ENCODE peak calls at places on chromosomes 3 and 15, in seven cellular contexts. One of them, this sample, is unnamed.

GRCh38 chr15:78387678-78388077 is 47.5 kb downstream of the CRABP1 start:
- DNase-seq in GM13976: no peak
- DNase-seq in mucosa of descending colon: no peak
- DNase-seq in astrocyte of the spinal cord: no peak
- DNase-seq in hepatocyte: no peak
- DNase-seq in left lung: no peak
- DNase-seq in transverse colon: no peak
- DNase-seq in this sample: no peak

GRCh38 chr15:91049378-91050127 is 27.2 kb upstream of the VPS33B start:
- DNase-seq in GM13976: peak
- DNase-seq in mucosa of descending colon: no peak
- DNase-seq in astrocyte of the spinal cord: peak
- DNase-seq in hepatocyte: peak
- DNase-seq in left lung: no peak
- DNase-seq in transverse colon: peak
- DNase-seq in this sample: peak

GRCh38 chr15:22939652-22940061 is 40.5 kb downstream of the CYFIP1 start:
- DNase-seq in GM13976: no peak
- DNase-seq in mucosa of descending colon: no peak
- DNase-seq in astrocyte of the spinal cord: no peak
- DNase-seq in hepatocyte: no peak
- DNase-seq in left lung: no peak
- DNase-seq in transverse colon: no peak
- DNase-seq in this sample: no peak

GRCh38 chr3:94927175-94927574 is 864.3 kb downstream of the NSUN3 start:
- DNase-seq in GM13976: no peak
- DNase-seq in mucosa of descending colon: no peak
- DNase-seq in astrocyte of the spinal cord: no peak
- DNase-seq in hepatocyte: no peak
- DNase-seq in left lung: no peak
- DNase-seq in transverse colon: no peak
- DNase-seq in this sample: no peak

GRCh38 chr3:15063656-15064286 is 1.3 kb downstream of the MRPS25 start:
- DNase-seq in GM13976: no peak
- DNase-seq in mucosa of descending colon: no peak
- DNase-seq in astrocyte of the spinal cord: no peak
- DNase-seq in hepatocyte: no peak
- DNase-seq in left lung: no peak
- DNase-seq in transverse colon: no peak
- DNase-seq in this sample: no peak

GRCh38 chr3:4504340-4505261 is 11.5 kb downstream of the ITPR1 start:
- DNase-seq in GM13976: no peak
- DNase-seq in mucosa of descending colon: no peak
- DNase-seq in astrocyte of the spinal cord: no peak
- DNase-seq in hepatocyte: no peak
- DNase-seq in left lung: no peak
- DNase-seq in transverse colon: peak
- DNase-seq in this sample: no peak

GRCh38 chr3:189714991-189715961 is 84.1 kb downstream of the TP63 start:
- DNase-seq in GM13976: no peak
- DNase-seq in mucosa of descending colon: no peak
- DNase-seq in astrocyte of the spinal cord: peak
- DNase-seq in hepatocyte: no peak
- DNase-seq in left lung: no peak
- DNase-seq in transverse colon: no peak
- DNase-seq in this sample: no peak

GRCh38 chr3:187136936-187137335 is 2.4 kb downstream of the RPL39L start:
- DNase-seq in GM13976: no peak
- DNase-seq in mucosa of descending colon: no peak
- DNase-seq in astrocyte of the spinal cord: peak
- DNase-seq in hepatocyte: no peak
- DNase-seq in left lung: no peak
- DNase-seq in transverse colon: no peak
- DNase-seq in this sample: no peak

GRCh38 chr3:113255100-113255853 is 43.9 kb downstream of the BOC start:
- DNase-seq in GM13976: no peak
- DNase-seq in mucosa of descending colon: no peak
- DNase-seq in astrocyte of the spinal cord: no peak
- DNase-seq in hepatocyte: no peak
- DNase-seq in left lung: no peak
- DNase-seq in transverse colon: no peak
- DNase-seq in this sample: no peak

GRCh38 chr3:174440741-174441587 is 418.2 kb upstream of the NAALADL2 start:
- DNase-seq in GM13976: peak
- DNase-seq in mucosa of descending colon: peak
- DNase-seq in astrocyte of the spinal cord: peak
- DNase-seq in hepatocyte: peak
- DNase-seq in left lung: peak
- DNase-seq in transverse colon: peak
- DNase-seq in this sample: peak

GRCh38 chr15:83158393-83158792 is 49.2 kb downstream of the HDGFL3 start:
- DNase-seq in GM13976: no peak
- DNase-seq in mucosa of descending colon: no peak
- DNase-seq in astrocyte of the spinal cord: no peak
- DNase-seq in hepatocyte: no peak
- DNase-seq in left lung: no peak
- DNase-seq in transverse colon: no peak
- DNase-seq in this sample: no peak

GRCh38 chr3:112117826-112118571 is 15.0 kb downstream of the GCSAM start:
- DNase-seq in GM13976: no peak
- DNase-seq in mucosa of descending colon: no peak
- DNase-seq in astrocyte of the spinal cord: no peak
- DNase-seq in hepatocyte: no peak
- DNase-seq in left lung: no peak
- DNase-seq in transverse colon: peak
- DNase-seq in this sample: no peak

GRCh38 chr15:78974272-78974918 is 29.5 kb upstream of the CTSH start:
- DNase-seq in GM13976: no peak
- DNase-seq in mucosa of descending colon: no peak
- DNase-seq in astrocyte of the spinal cord: no peak
- DNase-seq in hepatocyte: no peak
- DNase-seq in left lung: peak
- DNase-seq in transverse colon: no peak
- DNase-seq in this sample: no peak

GRCh38 chr15:68668926-68669600 is 90.3 kb downstream of the CORO2B start:
- DNase-seq in GM13976: no peak
- DNase-seq in mucosa of descending colon: no peak
- DNase-seq in astrocyte of the spinal cord: no peak
- DNase-seq in hepatocyte: no peak
- DNase-seq in left lung: no peak
- DNase-seq in transverse colon: no peak
- DNase-seq in this sample: no peak

GRCh38 chr3:99965077-99965476 is 147.4 kb downstream of the CMSS1 start:
- DNase-seq in GM13976: no peak
- DNase-seq in mucosa of descending colon: no peak
- DNase-seq in astrocyte of the spinal cord: peak
- DNase-seq in hepatocyte: peak
- DNase-seq in left lung: no peak
- DNase-seq in transverse colon: no peak
- DNase-seq in this sample: no peak

GRCh38 chr3:110966966-110967663 is 104.5 kb upstream of the NECTIN3 start:
- DNase-seq in GM13976: no peak
- DNase-seq in mucosa of descending colon: no peak
- DNase-seq in astrocyte of the spinal cord: no peak
- DNase-seq in hepatocyte: no peak
- DNase-seq in left lung: no peak
- DNase-seq in transverse colon: no peak
- DNase-seq in this sample: no peak

GRCh38 chr15:75104804-75105557 is 81.6 kb downstream of the PPCDC start:
- DNase-seq in GM13976: peak
- DNase-seq in mucosa of descending colon: no peak
- DNase-seq in astrocyte of the spinal cord: peak
- DNase-seq in hepatocyte: peak
- DNase-seq in left lung: no peak
- DNase-seq in transverse colon: peak
- DNase-seq in this sample: no peak

GRCh38 chr3:24963762-24964625 is 464.1 kb upstream of the RARB start:
- DNase-seq in GM13976: no peak
- DNase-seq in mucosa of descending colon: no peak
- DNase-seq in astrocyte of the spinal cord: peak
- DNase-seq in hepatocyte: peak
- DNase-seq in left lung: no peak
- DNase-seq in transverse colon: no peak
- DNase-seq in this sample: no peak

GRCh38 chr15:25862469-25863066 is 559 bp downstream of the ATP10A start:
- DNase-seq in GM13976: no peak
- DNase-seq in mucosa of descending colon: peak
- DNase-seq in astrocyte of the spinal cord: peak
- DNase-seq in hepatocyte: peak
- DNase-seq in left lung: peak
- DNase-seq in transverse colon: no peak
- DNase-seq in this sample: no peak

GRCh38 chr3:61724183-61724582 is 162.8 kb downstream of the PTPRG start:
- DNase-seq in GM13976: no peak
- DNase-seq in mucosa of descending colon: no peak
- DNase-seq in astrocyte of the spinal cord: no peak
- DNase-seq in hepatocyte: no peak
- DNase-seq in left lung: no peak
- DNase-seq in transverse colon: no peak
- DNase-seq in this sample: no peak

GRCh38 chr3:42224178-42224577 is 41.8 kb downstream of the CCK start:
- DNase-seq in GM13976: no peak
- DNase-seq in mucosa of descending colon: no peak
- DNase-seq in astrocyte of the spinal cord: no peak
- DNase-seq in hepatocyte: no peak
- DNase-seq in left lung: no peak
- DNase-seq in transverse colon: no peak
- DNase-seq in this sample: no peak

GRCh38 chr3:47578119-47578630 is 490 bp downstream of the CSPG5 start:
- DNase-seq in GM13976: peak
- DNase-seq in mucosa of descending colon: peak
- DNase-seq in astrocyte of the spinal cord: no peak
- DNase-seq in hepatocyte: peak
- DNase-seq in left lung: peak
- DNase-seq in transverse colon: peak
- DNase-seq in this sample: peak

GRCh38 chr3:70779296-70779695 is 466.9 kb upstream of the MDFIC2 start:
- DNase-seq in GM13976: no peak
- DNase-seq in mucosa of descending colon: no peak
- DNase-seq in astrocyte of the spinal cord: no peak
- DNase-seq in hepatocyte: no peak
- DNase-seq in left lung: no peak
- DNase-seq in transverse colon: no peak
- DNase-seq in this sample: no peak
- TF ChIP-seq CTCF in GM13976: no peak
- TF ChIP-seq CTCF in mucosa of descending colon: no peak
- TF ChIP-seq CTCF in astrocyte of the spinal cord: no peak
- TF ChIP-seq CTCF in hepatocyte: no peak
- TF ChIP-seq CTCF in left lung: no peak
- TF ChIP-seq CTCF in transverse colon: no peak
- TF ChIP-seq CTCF in this sample: no peak

GRCh38 chr15:61342390-61342789 is 113.3 kb upstream of the RORA start:
- DNase-seq in GM13976: no peak
- DNase-seq in mucosa of descending colon: no peak
- DNase-seq in astrocyte of the spinal cord: no peak
- DNase-seq in hepatocyte: no peak
- DNase-seq in left lung: no peak
- DNase-seq in transverse colon: no peak
- DNase-seq in this sample: no peak

GRCh38 chr15:61335998-61336648 is 107.0 kb upstream of the RORA start:
- DNase-seq in GM13976: no peak
- DNase-seq in mucosa of descending colon: no peak
- DNase-seq in astrocyte of the spinal cord: no peak
- DNase-seq in hepatocyte: peak
- DNase-seq in left lung: no peak
- DNase-seq in transverse colon: no peak
- DNase-seq in this sample: no peak

GRCh38 chr15:61344293-61344692 is 115.2 kb upstream of the RORA start:
- DNase-seq in GM13976: no peak
- DNase-seq in mucosa of descending colon: no peak
- DNase-seq in astrocyte of the spinal cord: no peak
- DNase-seq in hepatocyte: no peak
- DNase-seq in left lung: no peak
- DNase-seq in transverse colon: no peak
- DNase-seq in this sample: no peak

GRCh38 chr15:61337541-61337940 is 108.4 kb upstream of the RORA start:
- DNase-seq in GM13976: no peak
- DNase-seq in mucosa of descending colon: no peak
- DNase-seq in astrocyte of the spinal cord: no peak
- DNase-seq in hepatocyte: no peak
- DNase-seq in left lung: no peak
- DNase-seq in transverse colon: no peak
- DNase-seq in this sample: no peak

GRCh38 chr15:61339526-61339925 is 110.4 kb upstream of the RORA start:
- DNase-seq in GM13976: no peak
- DNase-seq in mucosa of descending colon: no peak
- DNase-seq in astrocyte of the spinal cord: no peak
- DNase-seq in hepatocyte: no peak
- DNase-seq in left lung: no peak
- DNase-seq in transverse colon: no peak
- DNase-seq in this sample: no peak
- TF ChIP-seq CTCF in GM13976: no peak
- TF ChIP-seq CTCF in mucosa of descending colon: no peak
- TF ChIP-seq CTCF in astrocyte of the spinal cord: no peak
- TF ChIP-seq CTCF in hepatocyte: no peak
- TF ChIP-seq CTCF in left lung: no peak
- TF ChIP-seq CTCF in transverse colon: no peak
- TF ChIP-seq CTCF in this sample: no peak

GRCh38 chr3:135990903-135991302 is 25.4 kb downstream of the PPP2R3A start:
- DNase-seq in GM13976: no peak
- DNase-seq in mucosa of descending colon: no peak
- DNase-seq in astrocyte of the spinal cord: no peak
- DNase-seq in hepatocyte: no peak
- DNase-seq in left lung: no peak
- DNase-seq in transverse colon: no peak
- DNase-seq in this sample: no peak

GRCh38 chr3:135992072-135992471 is 26.5 kb downstream of the PPP2R3A start:
- DNase-seq in GM13976: no peak
- DNase-seq in mucosa of descending colon: no peak
- DNase-seq in astrocyte of the spinal cord: peak
- DNase-seq in hepatocyte: no peak
- DNase-seq in left lung: no peak
- DNase-seq in transverse colon: no peak
- DNase-seq in this sample: no peak

GRCh38 chr3:135987647-135988046 is 22.1 kb downstream of the PPP2R3A start:
- DNase-seq in GM13976: no peak
- DNase-seq in mucosa of descending colon: no peak
- DNase-seq in astrocyte of the spinal cord: no peak
- DNase-seq in hepatocyte: no peak
- DNase-seq in left lung: no peak
- DNase-seq in transverse colon: no peak
- DNase-seq in this sample: no peak

GRCh38 chr3:135991621-135992020 is 26.1 kb downstream of the PPP2R3A start:
- DNase-seq in GM13976: no peak
- DNase-seq in mucosa of descending colon: no peak
- DNase-seq in astrocyte of the spinal cord: peak
- DNase-seq in hepatocyte: no peak
- DNase-seq in left lung: no peak
- DNase-seq in transverse colon: no peak
- DNase-seq in this sample: no peak

GRCh38 chr3:135989247-135989646 is 23.7 kb downstream of the PPP2R3A start:
- DNase-seq in GM13976: no peak
- DNase-seq in mucosa of descending colon: no peak
- DNase-seq in astrocyte of the spinal cord: peak
- DNase-seq in hepatocyte: no peak
- DNase-seq in left lung: no peak
- DNase-seq in transverse colon: no peak
- DNase-seq in this sample: no peak
- TF ChIP-seq CTCF in GM13976: no peak
- TF ChIP-seq CTCF in mucosa of descending colon: no peak
- TF ChIP-seq CTCF in astrocyte of the spinal cord: no peak
- TF ChIP-seq CTCF in hepatocyte: no peak
- TF ChIP-seq CTCF in left lung: no peak
- TF ChIP-seq CTCF in transverse colon: no peak
- TF ChIP-seq CTCF in this sample: no peak

GRCh38 chr3:8301977-8302589 is 199.5 kb upstream of the LMCD1 start:
- DNase-seq in GM13976: peak
- DNase-seq in mucosa of descending colon: no peak
- DNase-seq in astrocyte of the spinal cord: peak
- DNase-seq in hepatocyte: peak
- DNase-seq in left lung: no peak
- DNase-seq in transverse colon: no peak
- DNase-seq in this sample: no peak
- TF ChIP-seq CTCF in GM13976: peak
- TF ChIP-seq CTCF in mucosa of descending colon: no peak
- TF ChIP-seq CTCF in astrocyte of the spinal cord: peak
- TF ChIP-seq CTCF in hepatocyte: peak
- TF ChIP-seq CTCF in left lung: peak
- TF ChIP-seq CTCF in transverse colon: peak
- TF ChIP-seq CTCF in this sample: peak